ENCODE peak calls at places on chromosome 10, in five cellular contexts. One of them, this sample, is unnamed.

GRCh38 chr10:119849031-119849789 is 23.4 kb downstream of the MCMBP start:
- DNase-seq in hypothalamus: no peak
- DNase-seq in H7: no peak
- DNase-seq in cerebellar nuclear complex: no peak
- DNase-seq in mucosa of gallbladder: no peak
- DNase-seq in this sample: no peak

GRCh38 chr10:132570265-132570664 is 32.7 kb downstream of the INPP5A start:
- DNase-seq in hypothalamus: no peak
- DNase-seq in H7: peak; percentile 50
- DNase-seq in cerebellar nuclear complex: no peak
- DNase-seq in mucosa of gallbladder: no peak
- DNase-seq in this sample: no peak

GRCh38 chr10:110488944-110489343 is 8.8 kb upstream of the DUSP5 start:
- DNase-seq in hypothalamus: no peak
- DNase-seq in H7: no peak
- DNase-seq in cerebellar nuclear complex: no peak
- DNase-seq in mucosa of gallbladder: no peak
- DNase-seq in this sample: no peak

GRCh38 chr10:99784025-99784730 is 1.7 kb downstream of the ABCC2 start:
- DNase-seq in hypothalamus: no peak
- DNase-seq in H7: no peak
- DNase-seq in cerebellar nuclear complex: no peak
- DNase-seq in mucosa of gallbladder: peak; percentile 43
- DNase-seq in this sample: peak; percentile 37

GRCh38 chr10:15601819-15602218 is 117.9 kb downstream of the ITGA8 start:
- DNase-seq in hypothalamus: no peak
- DNase-seq in H7: no peak
- DNase-seq in cerebellar nuclear complex: no peak
- DNase-seq in mucosa of gallbladder: no peak
- DNase-seq in this sample: no peak

GRCh38 chr10:20970044-20970443 is 72.9 kb upstream of the NEBL start:
- DNase-seq in hypothalamus: no peak
- DNase-seq in H7: no peak
- DNase-seq in cerebellar nuclear complex: no peak
- DNase-seq in mucosa of gallbladder: no peak
- DNase-seq in this sample: no peak

GRCh38 chr10:101897633-101898032 is 54.0 kb upstream of the KCNIP2 start:
- DNase-seq in hypothalamus: no peak
- DNase-seq in H7: no peak
- DNase-seq in cerebellar nuclear complex: no peak
- DNase-seq in mucosa of gallbladder: no peak
- DNase-seq in this sample: no peak

GRCh38 chr10:104317195-104318095 is 20.8 kb downstream of the ITPRIP start:
- DNase-seq in hypothalamus: no peak
- DNase-seq in H7: peak; percentile 66
- DNase-seq in cerebellar nuclear complex: no peak
- DNase-seq in mucosa of gallbladder: no peak
- DNase-seq in this sample: peak; percentile 94

GRCh38 chr10:73131295-73131694 is 21.0 kb downstream of the NUDT13 start:
- DNase-seq in hypothalamus: no peak
- DNase-seq in H7: no peak
- DNase-seq in cerebellar nuclear complex: no peak
- DNase-seq in mucosa of gallbladder: no peak
- DNase-seq in this sample: no peak

GRCh38 chr10:1090696-1091095 is 34.5 kb downstream of the WDR37 start:
- DNase-seq in hypothalamus: no peak
- DNase-seq in H7: no peak
- DNase-seq in cerebellar nuclear complex: no peak
- DNase-seq in mucosa of gallbladder: no peak
- DNase-seq in this sample: no peak

GRCh38 chr10:24518411-24518810 is 205.3 kb downstream of the ARHGAP21 start:
- DNase-seq in hypothalamus: no peak
- DNase-seq in H7: no peak
- DNase-seq in cerebellar nuclear complex: no peak
- DNase-seq in mucosa of gallbladder: no peak
- DNase-seq in this sample: no peak

GRCh38 chr10:124619195-124619594 is 125.0 kb downstream of the FAM53B start:
- DNase-seq in hypothalamus: no peak
- DNase-seq in H7: no peak
- DNase-seq in cerebellar nuclear complex: no peak
- DNase-seq in mucosa of gallbladder: peak; percentile 66
- DNase-seq in this sample: peak; percentile 92

GRCh38 chr10:27643296-27643695 is 102.3 kb downstream of the MKX start:
- DNase-seq in hypothalamus: no peak
- DNase-seq in H7: no peak
- DNase-seq in cerebellar nuclear complex: no peak
- DNase-seq in mucosa of gallbladder: no peak
- DNase-seq in this sample: no peak

GRCh38 chr10:77234599-77234998 is 403.0 kb downstream of the KCNMA1 start:
- DNase-seq in hypothalamus: no peak
- DNase-seq in H7: no peak
- DNase-seq in cerebellar nuclear complex: no peak
- DNase-seq in mucosa of gallbladder: no peak
- DNase-seq in this sample: no peak

GRCh38 chr10:62373995-62374861 is at the start of gene ZNF365:
- DNase-seq in hypothalamus: peak; percentile 58
- DNase-seq in H7: peak; percentile 74
- DNase-seq in cerebellar nuclear complex: no peak
- DNase-seq in mucosa of gallbladder: no peak
- DNase-seq in this sample: peak; percentile 95

GRCh38 chr10:11479307-11479706 is 132.1 kb downstream of the USP6NL start:
- DNase-seq in hypothalamus: no peak
- DNase-seq in H7: no peak
- DNase-seq in cerebellar nuclear complex: no peak
- DNase-seq in mucosa of gallbladder: no peak
- DNase-seq in this sample: no peak

GRCh38 chr10:110226926-110227641 is 19.7 kb downstream of the MXI1 start:
- DNase-seq in hypothalamus: peak; percentile 44
- DNase-seq in H7: peak; percentile 75
- DNase-seq in cerebellar nuclear complex: no peak
- DNase-seq in mucosa of gallbladder: peak; percentile 38
- DNase-seq in this sample: peak; percentile 95

GRCh38 chr10:125005312-125006187 is 63.6 kb downstream of the ZRANB1 start:
- DNase-seq in hypothalamus: no peak
- DNase-seq in H7: no peak
- DNase-seq in cerebellar nuclear complex: no peak
- DNase-seq in mucosa of gallbladder: no peak
- DNase-seq in this sample: peak; percentile 79

GRCh38 chr10:227014-227413 is 91.8 kb downstream of the ZMYND11 start:
- DNase-seq in hypothalamus: no peak
- DNase-seq in H7: no peak
- DNase-seq in cerebellar nuclear complex: no peak
- DNase-seq in mucosa of gallbladder: no peak
- DNase-seq in this sample: peak; percentile 62

GRCh38 chr10:129916506-129916995 is 47.5 kb downstream of the EBF3 start:
- DNase-seq in hypothalamus: no peak
- DNase-seq in H7: no peak
- DNase-seq in cerebellar nuclear complex: no peak
- DNase-seq in mucosa of gallbladder: no peak
- DNase-seq in this sample: no peak

GRCh38 chr10:3282341-3282740 is 109.8 kb upstream of the PITRM1 start:
- DNase-seq in hypothalamus: no peak
- DNase-seq in H7: no peak
- DNase-seq in cerebellar nuclear complex: no peak
- DNase-seq in mucosa of gallbladder: no peak
- DNase-seq in this sample: no peak

GRCh38 chr10:110356628-110357245 is 52.0 kb upstream of the SMNDC1 start:
- DNase-seq in hypothalamus: no peak
- DNase-seq in H7: no peak
- DNase-seq in cerebellar nuclear complex: no peak
- DNase-seq in mucosa of gallbladder: peak; percentile 59
- DNase-seq in this sample: peak; percentile 83

GRCh38 chr10:86263907-86264306 is 102.7 kb downstream of the GRID1 start:
- DNase-seq in hypothalamus: no peak
- DNase-seq in H7: no peak
- DNase-seq in cerebellar nuclear complex: no peak
- DNase-seq in mucosa of gallbladder: no peak
- DNase-seq in this sample: peak; percentile 55

GRCh38 chr10:103849880-103850571 is 5.3 kb downstream of the SH3PXD2A start:
- DNase-seq in hypothalamus: no peak
- DNase-seq in H7: no peak
- DNase-seq in cerebellar nuclear complex: no peak
- DNase-seq in mucosa of gallbladder: no peak
- DNase-seq in this sample: peak; percentile 96

This sample was measured in osteoblast.